ENCODE peak calls at places on chromosomes 16 and 17, in nine cellular contexts. One of them, this sample, is unnamed.

GRCh38 chr17:51601622-51602261 is 341.4 kb downstream of the UTP18 start:
- DNase-seq in transverse colon: no peak
- DNase-seq in SK-N-SH: no peak
- DNase-seq in H1: no peak
- DNase-seq in K562: no peak
- DNase-seq in GM12891: no peak
- DNase-seq in HL-60: no peak
- DNase-seq in stomach: no peak
- DNase-seq in endothelial cell of umbilical vein: no peak
- DNase-seq in this sample: no peak

GRCh38 chr17:74141612-74142011 is 61.9 kb upstream of the RPL38 start:
- DNase-seq in HL-60: no peak
- DNase-seq in endothelial cell of umbilical vein: no peak
- DNase-seq in GM12891: no peak
- DNase-seq in SK-N-SH: no peak
- DNase-seq in transverse colon: no peak
- DNase-seq in K562: no peak
- DNase-seq in H1: no peak
- DNase-seq in stomach: no peak
- DNase-seq in this sample: no peak

GRCh38 chr16:67676516-67676915 is 9.9 kb downstream of the C16orf86 start:
- DNase-seq in HL-60: no peak
- DNase-seq in stomach: no peak
- DNase-seq in K562: no peak
- DNase-seq in GM12891: no peak
- DNase-seq in H1: no peak
- DNase-seq in SK-N-SH: no peak
- DNase-seq in endothelial cell of umbilical vein: peak; percentile 77
- DNase-seq in transverse colon: no peak
- DNase-seq in this sample: peak; percentile 40

GRCh38 chr16:89141884-89142267 is 29.7 kb upstream of the CDH15 start:
- DNase-seq in H1: no peak
- DNase-seq in K562: no peak
- DNase-seq in transverse colon: no peak
- DNase-seq in endothelial cell of umbilical vein: no peak
- DNase-seq in HL-60: no peak
- DNase-seq in SK-N-SH: no peak
- DNase-seq in GM12891: no peak
- DNase-seq in stomach: no peak
- DNase-seq in this sample: no peak

GRCh38 chr17:15395091-15395490 is 53.7 kb upstream of the TEKT3 start:
- DNase-seq in stomach: no peak
- DNase-seq in HL-60: no peak
- DNase-seq in K562: no peak
- DNase-seq in endothelial cell of umbilical vein: no peak
- DNase-seq in GM12891: no peak
- DNase-seq in H1: no peak
- DNase-seq in transverse colon: no peak
- DNase-seq in SK-N-SH: no peak
- DNase-seq in this sample: no peak

GRCh38 chr17:76546556-76547182 is 6.8 kb downstream of the PRCD start:
- DNase-seq in transverse colon: no peak
- DNase-seq in SK-N-SH: peak; percentile 23
- DNase-seq in endothelial cell of umbilical vein: peak; percentile 41
- DNase-seq in GM12891: no peak
- DNase-seq in HL-60: no peak
- DNase-seq in K562: no peak
- DNase-seq in stomach: peak; percentile 62
- DNase-seq in H1: no peak
- DNase-seq in this sample: peak; percentile 66

GRCh38 chr16:89357055-89357454 is 133.3 kb downstream of the ANKRD11 start:
- DNase-seq in stomach: no peak
- DNase-seq in SK-N-SH: no peak
- DNase-seq in H1: no peak
- DNase-seq in K562: peak; percentile 53
- DNase-seq in GM12891: no peak
- DNase-seq in transverse colon: no peak
- DNase-seq in HL-60: no peak
- DNase-seq in endothelial cell of umbilical vein: no peak
- DNase-seq in this sample: no peak

GRCh38 chr17:55430531-55431228 is 9.0 kb upstream of the MMD start:
- DNase-seq in transverse colon: no peak
- DNase-seq in stomach: no peak
- DNase-seq in GM12891: no peak
- DNase-seq in endothelial cell of umbilical vein: no peak
- DNase-seq in SK-N-SH: peak; percentile 84
- DNase-seq in H1: no peak
- DNase-seq in K562: no peak
- DNase-seq in HL-60: no peak
- DNase-seq in this sample: no peak

GRCh38 chr17:57328109-57328882 is 72.0 kb downstream of the MSI2 start:
- DNase-seq in GM12891: no peak
- DNase-seq in K562: no peak
- DNase-seq in stomach: no peak
- DNase-seq in transverse colon: no peak
- DNase-seq in endothelial cell of umbilical vein: no peak
- DNase-seq in SK-N-SH: no peak
- DNase-seq in H1: no peak
- DNase-seq in HL-60: no peak
- DNase-seq in this sample: no peak

GRCh38 chr17:31724619-31725018 is 134.4 kb downstream of the COPRS start:
- DNase-seq in stomach: no peak
- DNase-seq in K562: no peak
- DNase-seq in GM12891: no peak
- DNase-seq in SK-N-SH: no peak
- DNase-seq in transverse colon: no peak
- DNase-seq in H1: no peak
- DNase-seq in endothelial cell of umbilical vein: peak; percentile 27
- DNase-seq in HL-60: no peak
- DNase-seq in this sample: no peak

GRCh38 chr16:50093607-50094570 is 28.1 kb downstream of the HEATR3 start:
- DNase-seq in stomach: peak; percentile 34
- DNase-seq in endothelial cell of umbilical vein: peak; percentile 48
- DNase-seq in SK-N-SH: no peak
- DNase-seq in K562: no peak
- DNase-seq in HL-60: peak; percentile 66
- DNase-seq in H1: no peak
- DNase-seq in transverse colon: peak; percentile 34
- DNase-seq in GM12891: no peak
- DNase-seq in this sample: no peak

GRCh38 chr16:31365131-31365865 is 10.3 kb downstream of the ITGAX start:
- DNase-seq in GM12891: peak; percentile 57
- DNase-seq in transverse colon: no peak
- DNase-seq in stomach: no peak
- DNase-seq in SK-N-SH: no peak
- DNase-seq in HL-60: no peak
- DNase-seq in endothelial cell of umbilical vein: no peak
- DNase-seq in K562: no peak
- DNase-seq in H1: no peak
- DNase-seq in this sample: no peak

GRCh38 chr17:57004944-57005579 is 27.1 kb downstream of the SCPEP1 start:
- DNase-seq in K562: peak; percentile 34
- DNase-seq in SK-N-SH: no peak
- DNase-seq in transverse colon: peak; percentile 35
- DNase-seq in HL-60: peak; percentile 35
- DNase-seq in H1: no peak
- DNase-seq in stomach: peak; percentile 30
- DNase-seq in endothelial cell of umbilical vein: no peak
- DNase-seq in GM12891: peak; percentile 35
- DNase-seq in this sample: no peak

GRCh38 chr16:84279871-84280270 is 14.8 kb upstream of the WFDC1 start:
- DNase-seq in transverse colon: no peak
- DNase-seq in endothelial cell of umbilical vein: no peak
- DNase-seq in K562: no peak
- DNase-seq in HL-60: no peak
- DNase-seq in SK-N-SH: no peak
- DNase-seq in GM12891: no peak
- DNase-seq in H1: no peak
- DNase-seq in stomach: no peak
- DNase-seq in this sample: no peak
- TF ChIP-seq POLR2AphosphoS5 in transverse colon: no peak
- TF ChIP-seq POLR2AphosphoS5 in endothelial cell of umbilical vein: no peak
- TF ChIP-seq POLR2AphosphoS5 in K562: no peak
- TF ChIP-seq POLR2AphosphoS5 in HL-60: no peak
- TF ChIP-seq POLR2AphosphoS5 in SK-N-SH: no peak
- TF ChIP-seq POLR2AphosphoS5 in GM12891: no peak
- TF ChIP-seq POLR2AphosphoS5 in H1: no peak
- TF ChIP-seq POLR2AphosphoS5 in stomach: no peak
- TF ChIP-seq POLR2AphosphoS5 in this sample: no peak

DNA sequence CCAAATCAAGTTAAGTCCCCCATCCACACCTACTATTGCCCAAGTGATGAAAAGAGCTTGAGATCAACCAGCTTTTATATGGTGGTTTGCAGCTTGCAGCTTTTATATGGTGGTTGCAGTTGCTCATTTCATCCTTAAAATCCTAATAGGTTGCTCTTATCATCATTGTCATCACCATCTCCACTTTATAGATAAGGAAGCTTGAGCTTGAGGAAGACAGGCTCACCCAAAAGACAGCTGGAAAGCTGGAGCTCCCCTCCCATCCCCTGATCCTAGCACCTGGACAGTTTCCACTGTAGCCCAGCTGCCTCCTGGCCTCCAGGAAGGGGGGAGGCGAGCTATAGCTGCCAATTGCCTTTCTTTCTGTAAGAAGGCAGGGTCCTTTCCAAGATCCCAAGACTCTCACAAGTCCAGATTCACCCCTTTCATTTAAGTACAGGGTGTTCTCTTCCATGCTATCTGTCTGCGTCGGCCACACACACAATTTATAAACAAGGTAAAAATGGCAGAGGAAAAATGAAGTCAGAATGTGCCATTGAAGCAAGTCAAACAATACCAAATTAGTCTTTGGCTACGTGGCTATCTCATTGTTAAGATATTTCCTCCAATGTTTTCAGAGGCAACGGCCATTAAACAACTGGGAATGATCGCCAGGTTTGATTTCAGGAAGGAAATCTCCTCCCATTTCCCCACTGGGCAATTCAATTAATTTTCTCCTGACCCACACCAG is 63.3 kb downstream of the PECAM1 start:
- DNase-seq in H1: no peak
- DNase-seq in GM12891: no peak
- DNase-seq in endothelial cell of umbilical vein: peak; percentile 97
- DNase-seq in stomach: no peak
- DNase-seq in HL-60: peak; percentile 80
- DNase-seq in K562: no peak
- DNase-seq in transverse colon: no peak
- DNase-seq in SK-N-SH: no peak
- DNase-seq in this sample: no peak
- TF ChIP-seq POLR2AphosphoS5 in H1: no peak
- TF ChIP-seq POLR2AphosphoS5 in GM12891: no peak
- TF ChIP-seq POLR2AphosphoS5 in endothelial cell of umbilical vein: no peak
- TF ChIP-seq POLR2AphosphoS5 in stomach: peak; percentile 21
- TF ChIP-seq POLR2AphosphoS5 in HL-60: no peak
- TF ChIP-seq POLR2AphosphoS5 in K562: no peak
- TF ChIP-seq POLR2AphosphoS5 in transverse colon: no peak
- TF ChIP-seq POLR2AphosphoS5 in SK-N-SH: no peak
- TF ChIP-seq POLR2AphosphoS5 in this sample: no peak

GRCh38 chr16:4115941-4116327 is 308 bp downstream of the ADCY9 start:
- DNase-seq in H1: no peak
- DNase-seq in HL-60: no peak
- DNase-seq in SK-N-SH: no peak
- DNase-seq in GM12891: no peak
- DNase-seq in endothelial cell of umbilical vein: no peak
- DNase-seq in K562: no peak
- DNase-seq in stomach: no peak
- DNase-seq in transverse colon: no peak
- DNase-seq in this sample: no peak

GRCh38 chr16:4117250-4117578 is 972 bp upstream of the ADCY9 start:
- DNase-seq in SK-N-SH: no peak
- DNase-seq in endothelial cell of umbilical vein: no peak
- DNase-seq in transverse colon: no peak
- DNase-seq in H1: no peak
- DNase-seq in GM12891: no peak
- DNase-seq in HL-60: no peak
- DNase-seq in stomach: no peak
- DNase-seq in K562: no peak
- DNase-seq in this sample: peak; percentile 71

GRCh38 chr16:4114257-4115208 is 1.7 kb downstream of the ADCY9 start:
- DNase-seq in endothelial cell of umbilical vein: no peak
- DNase-seq in SK-N-SH: no peak
- DNase-seq in H1: no peak
- DNase-seq in GM12891: no peak
- DNase-seq in transverse colon: no peak
- DNase-seq in K562: no peak
- DNase-seq in HL-60: no peak
- DNase-seq in stomach: no peak
- DNase-seq in this sample: peak; percentile 80

GRCh38 chr16:4115209-4115940 is 867 bp downstream of the ADCY9 start:
- DNase-seq in transverse colon: peak; percentile 51
- DNase-seq in endothelial cell of umbilical vein: peak; percentile 44
- DNase-seq in SK-N-SH: peak; percentile 87
- DNase-seq in HL-60: peak; percentile 49
- DNase-seq in stomach: peak; percentile 54
- DNase-seq in H1: no peak
- DNase-seq in K562: peak; percentile 51
- DNase-seq in GM12891: peak; percentile 60
- DNase-seq in this sample: peak; percentile 89

GRCh38 chr16:4116328-4117249 is at the start of gene ADCY9:
- DNase-seq in HL-60: peak; percentile 57
- DNase-seq in GM12891: peak; percentile 87
- DNase-seq in transverse colon: peak; percentile 82
- DNase-seq in endothelial cell of umbilical vein: peak; percentile 47
- DNase-seq in H1: no peak
- DNase-seq in K562: peak; percentile 98
- DNase-seq in stomach: peak; percentile 80
- DNase-seq in SK-N-SH: peak; percentile 100
- DNase-seq in this sample: peak; percentile 94
- TF ChIP-seq POLR2AphosphoS5 in HL-60: no peak
- TF ChIP-seq POLR2AphosphoS5 in GM12891: no peak
- TF ChIP-seq POLR2AphosphoS5 in transverse colon: peak; percentile 42
- TF ChIP-seq POLR2AphosphoS5 in endothelial cell of umbilical vein: peak; percentile 29
- TF ChIP-seq POLR2AphosphoS5 in H1: no peak
- TF ChIP-seq POLR2AphosphoS5 in K562: no peak
- TF ChIP-seq POLR2AphosphoS5 in stomach: no peak
- TF ChIP-seq POLR2AphosphoS5 in SK-N-SH: peak; percentile 62
- TF ChIP-seq POLR2AphosphoS5 in this sample: peak; percentile 14

DNA sequence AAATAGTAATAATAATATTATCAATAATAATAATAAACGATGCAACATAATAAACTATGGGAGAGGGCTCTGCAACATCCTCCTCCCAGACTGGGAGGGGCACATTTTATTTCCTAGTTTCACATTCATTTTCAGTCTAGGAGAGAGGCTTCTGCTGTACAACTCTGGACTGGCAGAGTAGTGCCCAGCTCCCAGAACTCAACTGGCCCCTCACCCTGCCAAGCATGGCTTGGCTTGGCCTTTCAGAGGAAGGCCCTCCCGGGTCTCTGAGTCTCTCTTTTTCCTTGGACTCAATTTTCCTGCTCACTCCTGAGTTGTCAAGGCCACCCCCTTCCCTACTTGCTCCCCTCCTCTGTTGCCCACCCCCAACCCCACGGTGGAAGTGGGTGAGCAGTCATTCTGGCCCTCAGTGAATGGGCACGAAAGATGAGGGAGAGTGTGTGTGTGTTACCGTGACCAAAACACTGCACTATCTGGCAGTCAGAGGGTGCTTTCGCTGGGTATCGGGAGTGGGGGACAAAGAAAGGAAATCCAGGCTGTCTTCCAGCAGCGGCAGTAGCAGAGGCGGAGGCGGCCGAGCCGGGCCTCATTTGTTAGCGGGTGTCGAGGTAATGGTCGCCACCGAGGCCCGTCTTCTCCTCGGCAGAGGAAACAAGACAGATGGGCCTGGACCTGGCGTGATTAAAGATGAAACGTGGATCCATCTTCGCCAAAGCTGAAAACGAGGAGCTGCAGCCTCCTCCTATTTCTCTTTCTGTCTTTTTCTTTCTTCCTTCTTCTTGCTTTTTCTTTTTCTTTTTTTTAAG is 2.3 kb downstream of the HOXB4 start:
- DNase-seq in HL-60: no peak
- DNase-seq in transverse colon: no peak
- DNase-seq in K562: peak; percentile 31
- DNase-seq in SK-N-SH: no peak
- DNase-seq in H1: no peak
- DNase-seq in stomach: no peak
- DNase-seq in endothelial cell of umbilical vein: peak; percentile 65
- DNase-seq in GM12891: no peak
- DNase-seq in this sample: no peak
- TF ChIP-seq POLR2AphosphoS5 in HL-60: no peak
- TF ChIP-seq POLR2AphosphoS5 in transverse colon: no peak
- TF ChIP-seq POLR2AphosphoS5 in K562: no peak
- TF ChIP-seq POLR2AphosphoS5 in SK-N-SH: no peak
- TF ChIP-seq POLR2AphosphoS5 in H1: no peak
- TF ChIP-seq POLR2AphosphoS5 in stomach: no peak
- TF ChIP-seq POLR2AphosphoS5 in endothelial cell of umbilical vein: no peak
- TF ChIP-seq POLR2AphosphoS5 in GM12891: no peak
- TF ChIP-seq POLR2AphosphoS5 in this sample: no peak